ENCODE peak calls at places on chromosome 17, in four cellular contexts. U is H1, O is K562, Y is HepG2. E is an unnamed sample. For H3K4me1, the result is how much of the 10 kb centered on the place peaks cover.

GRCh38 chr17:30920282-30920681 is 1.5 kb upstream of the ADAP2 start:
- DNase-seq in O (no peak), Y (peak), U (no peak), E (no peak)

GRCh38 chr17:80502578-80502877 is 26.1 kb upstream of the NPTX1 start:
- DNase-seq in O (no peak), Y (no peak), U (no peak), E (no peak)

GRCh38 chr17:75468311-75468754 is 11.9 kb downstream of the TMEM94 start:
- DNase-seq in U (no peak), O (no peak), Y (peak), E (no peak)

GRCh38 chr17:19270347-19270950 is 33.3 kb downstream of the EPN2 start:
- DNase-seq in U (no peak), O (no peak), Y (no peak), E (no peak)

GRCh38 chr17:27733771-27734170 is 66.6 kb downstream of the NOS2 start:
- DNase-seq in O (no peak), Y (no peak), U (no peak), E (no peak)

GRCh38 chr17:61750656-61751055 is 112.7 kb downstream of the BRIP1 start:
- DNase-seq in U (no peak), Y (no peak), O (no peak), E (no peak)

GRCh38 chr17:18257747-18258355 is 687 bp downstream of the FLII start:
- DNase-seq in Y (peak), O (peak), U (no peak), E (no peak)

GRCh38 chr17:16872836-16873653 is 98.9 kb downstream of the TNFRSF13B start:
- DNase-seq in U (peak), O (peak), Y (no peak), E (peak)

GRCh38 chr17:72407336-72408121 is 286.7 kb downstream of the SOX9 start:
- DNase-seq in U (no peak), O (no peak), Y (no peak), E (peak)

GRCh38 chr17:34252890-34253525 is 2.1 kb upstream of the CCL2 start:
- DNase-seq in Y (no peak), U (no peak), O (no peak), E (no peak)

GRCh38 chr17:69055334-69055733 is 5.4 kb downstream of the ABCA9 start:
- DNase-seq in O (no peak), Y (no peak), U (no peak), E (no peak)

GRCh38 chr17:37797206-37797605 is 52.3 kb upstream of the HNF1B start:
- DNase-seq in Y (no peak), O (no peak), U (no peak), E (no peak)

GRCh38 chr17:61465550-61466237 is 13.5 kb downstream of the TBX4 start:
- DNase-seq in O (no peak), Y (no peak), U (no peak), E (no peak)

GRCh38 chr17:28567604-28568003 is 3.7 kb downstream of the PIGS start:
- DNase-seq in Y (no peak), U (no peak), O (no peak), E (no peak)

GRCh38 chr17:72789711-72790110 is 302.8 kb downstream of the SLC39A11 start:
- DNase-seq in U (no peak), O (no peak), Y (no peak), E (no peak)

GRCh38 chr17:72693147-72693878 is 399.2 kb downstream of the SLC39A11 start:
- DNase-seq in Y (no peak), O (no peak), U (no peak), E (no peak)

GRCh38 chr17:5422505-5422904 is 2.5 kb downstream of the RPAIN start:
- DNase-seq in U (no peak), Y (peak), O (no peak), E (no peak)

GRCh38 chr17:81895400-81895799 is 3.9 kb downstream of the ANAPC11 start:
- DNase-seq in U (no peak), O (no peak), Y (no peak), E (no peak)

GRCh38 chr17:77405867-77406513 is 265.2 kb downstream of the SEC14L1 start:
- DNase-seq in O (no peak), U (no peak), Y (no peak), E (no peak)
- TF ChIP-seq YY1 in O (no peak), U (no peak), Y (no peak), E (no peak)

GRCh38 chr17:39608601-39609000 is 881 bp upstream of the NEUROD2 start:
- DNase-seq in U (peak), Y (no peak), O (no peak), E (no peak)

GRCh38 chr17:39607851-39608130 is at the start of gene NEUROD2:
- DNase-seq in Y (no peak), O (no peak), U (peak), E (no peak)

GRCh38 chr17:39606434-39607056 is 1.2 kb downstream of the NEUROD2 start:
- DNase-seq in Y (no peak), O (no peak), U (peak), E (no peak)

GRCh38 chr17:39608142-39608541 is 422 bp upstream of the NEUROD2 start:
- DNase-seq in U (peak), O (no peak), Y (no peak), E (no peak)

DNA sequence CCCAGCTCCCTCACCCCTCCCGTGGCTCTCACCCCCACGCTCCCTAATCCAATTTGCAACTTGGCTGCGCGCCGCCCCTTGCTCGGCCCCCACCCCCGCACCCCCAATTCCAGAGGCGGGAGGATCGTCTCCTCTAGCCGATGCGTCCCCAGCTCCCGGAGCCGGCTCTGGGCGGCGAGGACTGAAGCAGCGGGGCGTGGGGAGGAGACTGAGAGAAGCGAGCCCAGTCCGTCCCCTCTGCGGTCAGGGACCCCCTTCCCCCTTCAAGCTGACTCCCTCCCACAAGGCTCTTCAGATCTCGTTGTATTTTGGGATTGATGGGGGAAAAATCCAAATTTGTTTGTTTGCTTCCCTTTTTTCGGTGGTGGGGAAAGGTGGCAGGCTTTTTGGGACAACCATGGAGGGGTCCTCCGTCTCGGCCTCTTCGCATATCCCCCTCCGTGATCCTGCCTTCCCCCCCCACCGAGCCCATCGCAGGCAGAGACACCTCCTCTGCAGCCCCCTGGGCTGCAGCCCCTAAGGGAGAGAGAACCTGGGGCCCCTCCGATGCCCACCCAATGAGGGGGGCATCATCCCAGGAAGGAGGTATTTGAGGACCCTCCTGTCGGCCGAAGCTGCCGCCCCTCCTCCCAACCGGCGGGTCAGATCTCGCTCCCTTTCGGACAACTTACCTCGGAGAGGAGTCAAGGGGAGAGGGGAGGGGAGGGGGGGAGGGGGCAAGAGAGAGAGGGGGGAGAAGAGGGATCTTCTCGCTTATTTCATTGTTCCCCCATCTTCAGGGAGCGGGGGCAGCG is 466 bp downstream of the NEUROD2 start:
- DNase-seq in O (no peak), U (peak), Y (no peak), E (no peak)
- H3K4me3 ChIP-seq in O (no peak), U (peak), Y (no peak), E (peak)

DNA sequence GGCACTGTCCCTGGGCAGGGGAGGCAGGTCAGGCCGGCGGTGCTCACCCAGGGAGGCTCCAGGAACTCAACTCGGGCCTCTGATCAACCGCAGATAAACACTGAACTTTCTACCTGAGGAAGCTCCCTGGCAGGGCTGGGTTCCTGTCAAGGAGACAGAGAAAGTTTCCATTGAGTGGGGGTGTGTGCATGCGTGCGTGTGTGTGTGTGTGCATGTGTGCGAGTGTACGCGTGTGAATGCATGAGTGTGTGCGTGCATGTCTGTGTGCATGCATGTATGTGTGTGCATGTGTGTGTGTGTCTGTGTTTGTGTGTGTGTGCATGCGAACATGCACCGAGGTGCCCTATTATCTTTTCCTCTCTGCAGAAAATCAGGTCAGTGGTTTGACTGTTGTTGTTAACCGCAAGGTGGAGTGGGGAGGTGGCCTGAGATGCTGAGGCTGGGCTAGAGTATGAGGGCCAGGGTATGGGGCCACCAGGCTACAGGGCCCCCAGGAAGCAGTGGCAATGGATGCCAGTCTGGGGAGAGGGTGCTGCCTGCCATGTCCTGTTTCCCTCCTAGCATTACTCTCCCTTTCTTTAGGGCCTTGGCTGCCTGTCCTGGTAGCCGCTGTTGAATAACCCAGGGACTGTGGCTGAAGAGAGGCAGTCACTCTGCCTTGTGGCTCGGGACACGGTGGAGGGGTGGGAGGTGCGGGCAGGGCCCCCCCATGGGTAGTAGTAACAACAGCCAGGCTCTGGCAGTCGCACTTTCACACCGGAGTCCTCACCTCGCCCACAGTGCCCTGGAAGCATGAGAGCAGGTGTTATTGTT is 24.0 kb downstream of the CCR7 start:
- DNase-seq in O (no peak), U (no peak), Y (peak), E (no peak)
- H3K4me1 ChIP-seq in O (under half), U (under half), Y (half or more), E (under half)

DNA sequence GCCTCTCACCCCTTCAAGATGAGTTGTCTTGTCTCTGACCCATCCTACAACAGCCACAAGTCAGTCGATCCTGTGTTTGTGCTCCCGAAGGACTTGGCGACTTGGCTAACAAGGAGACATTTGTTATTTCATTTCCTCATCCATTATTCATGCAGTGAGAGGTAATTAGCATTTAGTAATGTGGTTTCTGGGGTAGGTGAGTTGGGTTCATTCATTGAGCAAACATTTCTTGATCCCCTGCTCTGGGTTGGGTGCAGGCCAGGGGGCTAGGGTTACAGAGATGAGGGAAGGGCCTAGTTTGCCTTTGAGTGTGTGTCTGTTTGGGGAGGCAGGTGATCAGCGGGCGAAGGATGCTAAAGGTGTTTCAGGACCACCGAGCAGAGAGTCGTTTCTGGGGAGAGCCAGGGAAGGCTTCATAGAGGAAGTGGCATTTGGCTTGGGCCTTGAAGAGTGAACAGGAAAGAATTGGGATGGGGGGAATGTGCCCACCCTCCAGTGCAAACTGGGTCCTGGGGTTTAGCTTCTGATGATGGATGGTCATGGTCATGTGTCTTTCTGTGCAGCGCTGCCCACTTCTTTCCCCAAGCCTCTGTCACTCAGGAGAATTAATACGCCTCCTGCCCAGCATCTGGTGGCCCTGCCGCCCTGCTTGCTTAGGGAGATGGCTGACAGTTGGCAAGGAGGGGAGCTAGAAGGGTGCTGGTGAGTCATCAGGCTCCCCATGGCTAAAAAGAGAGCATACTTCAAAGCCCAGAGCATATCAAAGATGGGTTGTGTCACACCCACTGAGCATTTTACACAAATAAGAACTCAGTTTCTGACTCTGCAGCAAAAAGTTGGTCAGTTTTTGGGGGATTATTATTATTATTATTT is 38.5 kb downstream of the MSI2 start:
- DNase-seq in U (no peak), Y (peak), O (peak), E (no peak)
- TF ChIP-seq YY1 in U (no peak), Y (no peak), O (no peak), E (no peak)